ENCODE peak calls at places on chromosomes 3 and 15, in seven cellular contexts. K is Calu3; F is ACHN; V is stimulated activated CD4-positive, alpha-beta T cell treated with anti-CD3 and anti-CD28 coated beads, Interleukin-4, amount 100 ng/mL, for 4 hours; J is K562; R is A549; M is left cardiac atrium. I is an unnamed sample.

GRCh38 chr15:58477228-58477627 is 45.4 kb downstream of the LIPC start:
- DNase-seq in R (no peak), V (no peak), M (no peak), F (no peak), K (no peak), J (no peak), I (no peak)

GRCh38 chr15:70212288-70212962 is 114.7 kb upstream of the TLE3 start:
- DNase-seq in F (no peak), K (no peak), J (no peak), R (no peak), V (no peak), M (peak; percentile 34), I (no peak)

GRCh38 chr3:25664810-25665645 is at the start of gene TOP2B:
- DNase-seq in F (peak; percentile 92), J (peak; percentile 99), K (peak; percentile 94), V (peak; percentile 94), R (peak; percentile 98), M (peak; percentile 95), I (peak; percentile 94)

GRCh38 chr3:325495-325894 is 128.9 kb downstream of the CHL1 start:
- DNase-seq in K (no peak), M (no peak), F (no peak), J (no peak), V (no peak), R (no peak), I (no peak)

GRCh38 chr3:44942202-44942921 is 33.6 kb downstream of the ZDHHC3 start:
- DNase-seq in R (peak; percentile 23), M (no peak), V (no peak), F (peak; percentile 7), J (no peak), K (no peak), I (no peak)

GRCh38 chr3:177300039-177300833 is 103.0 kb upstream of the TBL1XR1 start:
- DNase-seq in V (no peak), R (no peak), J (peak; percentile 65), M (no peak), K (peak; percentile 72), F (peak; percentile 99), I (no peak)

GRCh38 chr15:80031841-80032240 is 27.6 kb upstream of the ZFAND6 start:
- DNase-seq in V (no peak), R (no peak), M (peak; percentile 37), F (no peak), K (no peak), J (no peak), I (no peak)

GRCh38 chr15:101237161-101237775 is 14.6 kb downstream of the CHSY1 start:
- DNase-seq in R (no peak), J (no peak), V (no peak), M (no peak), F (no peak), K (no peak), I (no peak)

GRCh38 chr3:4736284-4736861 is 242.9 kb upstream of the BHLHE40 start:
- DNase-seq in J (no peak), K (peak; percentile 86), M (peak; percentile 50), R (no peak), V (no peak), F (no peak), I (no peak)

GRCh38 chr3:37198996-37199395 is 24.6 kb upstream of the LRRFIP2 start:
- DNase-seq in V (no peak), R (no peak), F (no peak), J (no peak), M (no peak), K (no peak), I (no peak)

GRCh38 chr15:59384507-59384906 is 11.8 kb upstream of the MYO1E start:
- DNase-seq in R (no peak), J (no peak), V (no peak), M (no peak), K (no peak), F (no peak), I (no peak)

GRCh38 chr3:40099875-40100274 is 209.6 kb upstream of the EIF1B start:
- DNase-seq in F (no peak), J (no peak), K (no peak), V (no peak), M (no peak), R (no peak), I (no peak)

GRCh38 chr15:77632760-77633133 is at the start of gene LINGO1:
- DNase-seq in R (peak; percentile 46), M (peak; percentile 46), J (peak; percentile 78), V (no peak), K (peak; percentile 24), F (no peak), I (peak; percentile 71)

GRCh38 chr15:61138151-61138550 is 91.0 kb downstream of the RORA start:
- DNase-seq in V (no peak), J (no peak), R (no peak), K (no peak), F (no peak), M (no peak), I (no peak)

GRCh38 chr3:52406791-52407510 is 38.0 kb downstream of the SEMA3G start:
- DNase-seq in F (no peak), V (no peak), R (no peak), J (no peak), K (no peak), M (no peak), I (no peak)

GRCh38 chr3:72745146-72745976 is 102.9 kb downstream of the SHQ1 start:
- DNase-seq in M (no peak), K (no peak), V (no peak), F (no peak), J (peak; percentile 26), R (no peak), I (no peak)

GRCh38 chr3:159252772-159253384 is 451.0 kb downstream of the MFSD1 start:
- DNase-seq in F (peak; percentile 49), R (peak; percentile 5), M (no peak), V (no peak), K (peak; percentile 58), J (peak; percentile 22), I (peak; percentile 27)

GRCh38 chr3:80696280-80696679 is 928.5 kb upstream of the ROBO1 start:
- DNase-seq in R (no peak), F (peak; percentile 52), V (no peak), M (no peak), K (peak; percentile 78), J (no peak), I (no peak)

GRCh38 chr3:179244874-179245273 is 6.0 kb downstream of the KCNMB3 start:
- DNase-seq in J (no peak), V (no peak), K (no peak), F (no peak), R (no peak), M (no peak), I (no peak)

GRCh38 chr3:127162947-127163645 is 29.8 kb upstream of the PRR23E start:
- DNase-seq in F (peak; percentile 12), J (peak; percentile 30), K (no peak), M (no peak), R (no peak), V (no peak), I (peak; percentile 54)

GRCh38 chr3:147619925-147620580 is 210.9 kb downstream of the ZIC1 start:
- DNase-seq in V (no peak), F (no peak), J (no peak), M (no peak), K (no peak), R (no peak), I (no peak)

GRCh38 chr3:191051037-191051436 is 148.0 kb upstream of the OSTN start:
- DNase-seq in R (no peak), V (no peak), K (no peak), M (no peak), J (no peak), F (peak; percentile 40), I (peak; percentile 11)

GRCh38 chr15:99085413-99086326 is 19.2 kb upstream of the SYNM start:
- DNase-seq in V (no peak), M (no peak), K (no peak), F (no peak), J (no peak), R (no peak), I (no peak)

GRCh38 chr3:46695177-46695961 is 1.9 kb upstream of the ALS2CL start:
- DNase-seq in J (peak; percentile 52), V (peak; percentile 52), M (peak; percentile 78), K (peak; percentile 41), F (peak; percentile 33), R (peak; percentile 31), I (peak; percentile 51)

GRCh38 chr15:47756872-47757271 is 39.6 kb downstream of the SEMA6D start:
- DNase-seq in M (peak; percentile 34), K (no peak), V (no peak), R (no peak), J (no peak), F (peak; percentile 35), I (no peak)